ENCODE peak calls at places on chromosomes 13 and 19, in four cellular contexts. One of them, this sample, is unnamed.

GRCh38 chr19:54851353-54851752 is 1.1 kb downstream of the KIR3DL2 start:
- DNase-seq in bronchial epithelial cell: no peak
- DNase-seq in AG09309: no peak
- DNase-seq in A549: no peak
- DNase-seq in this sample: no peak

GRCh38 chr13:82717249-82717648 is 1165.0 kb downstream of the SLITRK1 start:
- DNase-seq in bronchial epithelial cell: peak
- DNase-seq in AG09309: peak
- DNase-seq in A549: no peak
- DNase-seq in this sample: no peak

GRCh38 chr13:110453767-110454166 is 107.8 kb downstream of the RAB20 start:
- DNase-seq in bronchial epithelial cell: no peak
- DNase-seq in AG09309: peak
- DNase-seq in A549: no peak
- DNase-seq in this sample: no peak

GRCh38 chr13:77431449-77431848 is 104.1 kb upstream of the SCEL start:
- DNase-seq in bronchial epithelial cell: no peak
- DNase-seq in AG09309: no peak
- DNase-seq in A549: no peak
- DNase-seq in this sample: no peak

GRCh38 chr13:74945637-74946036 is 536.3 kb downstream of the TBC1D4 start:
- DNase-seq in bronchial epithelial cell: no peak
- DNase-seq in AG09309: no peak
- DNase-seq in A549: no peak
- DNase-seq in this sample: no peak

GRCh38 chr19:45739498-45740439 is 6.5 kb downstream of the MEIOSIN start:
- DNase-seq in bronchial epithelial cell: no peak
- DNase-seq in AG09309: no peak
- DNase-seq in A549: peak
- DNase-seq in this sample: no peak

GRCh38 chr13:61880576-61881283 is 465.1 kb upstream of the PCDH20 start:
- DNase-seq in bronchial epithelial cell: peak
- DNase-seq in AG09309: no peak
- DNase-seq in A549: peak
- DNase-seq in this sample: peak

GRCh38 chr19:49512970-49513745 is 697 bp downstream of the FCGRT start:
- DNase-seq in bronchial epithelial cell: no peak
- DNase-seq in AG09309: no peak
- DNase-seq in A549: no peak
- DNase-seq in this sample: no peak

GRCh38 chr13:50127726-50128291 is 112.6 kb downstream of the KCNRG start:
- DNase-seq in bronchial epithelial cell: no peak
- DNase-seq in AG09309: no peak
- DNase-seq in A549: no peak
- DNase-seq in this sample: no peak

GRCh38 chr19:8877854-8878705 is 45.9 kb downstream of the MBD3L1 start:
- DNase-seq in bronchial epithelial cell: no peak
- DNase-seq in AG09309: no peak
- DNase-seq in A549: peak
- DNase-seq in this sample: no peak

GRCh38 chr19:4337906-4338440 is 654 bp downstream of the STAP2 start:
- DNase-seq in bronchial epithelial cell: no peak
- DNase-seq in AG09309: no peak
- DNase-seq in A549: no peak
- DNase-seq in this sample: no peak

GRCh38 chr13:111594606-111595005 is 274.2 kb downstream of the TEX29 start:
- DNase-seq in bronchial epithelial cell: no peak
- DNase-seq in AG09309: no peak
- DNase-seq in A549: no peak
- DNase-seq in this sample: no peak

GRCh38 chr19:4082172-4082571 is 15.5 kb upstream of the ZBTB7A start:
- DNase-seq in bronchial epithelial cell: no peak
- DNase-seq in AG09309: no peak
- DNase-seq in A549: no peak
- DNase-seq in this sample: no peak

GRCh38 chr13:23558675-23559536 is 11.3 kb upstream of the TNFRSF19 start:
- DNase-seq in bronchial epithelial cell: peak
- DNase-seq in AG09309: peak
- DNase-seq in A549: peak
- DNase-seq in this sample: peak

GRCh38 chr13:94656766-94657165 is 55.1 kb downstream of the GPR180 start:
- DNase-seq in bronchial epithelial cell: peak
- DNase-seq in AG09309: peak
- DNase-seq in A549: peak
- DNase-seq in this sample: peak

GRCh38 chr13:42892760-42893159 is 99.3 kb downstream of the EPSTI1 start:
- DNase-seq in bronchial epithelial cell: peak
- DNase-seq in AG09309: peak
- DNase-seq in A549: no peak
- DNase-seq in this sample: peak

GRCh38 chr13:45564108-45564507 is 51.4 kb downstream of the ERICH6B start:
- DNase-seq in bronchial epithelial cell: peak
- DNase-seq in AG09309: peak
- DNase-seq in A549: peak
- DNase-seq in this sample: no peak

GRCh38 chr19:11659612-11660011 is 62.3 kb downstream of the ZNF627 start:
- DNase-seq in bronchial epithelial cell: peak
- DNase-seq in AG09309: no peak
- DNase-seq in A549: no peak
- DNase-seq in this sample: no peak

GRCh38 chr19:7868326-7868670 is 5.9 kb downstream of the PRR36 start:
- DNase-seq in bronchial epithelial cell: no peak
- DNase-seq in AG09309: no peak
- DNase-seq in A549: peak
- DNase-seq in this sample: no peak

GRCh38 chr13:94416454-94417080 is 62.9 kb downstream of the DCT start:
- DNase-seq in bronchial epithelial cell: peak
- DNase-seq in AG09309: no peak
- DNase-seq in A549: peak
- DNase-seq in this sample: no peak

GRCh38 chr13:96473463-96474157 is 383.7 kb downstream of the HS6ST3 start:
- DNase-seq in bronchial epithelial cell: no peak
- DNase-seq in AG09309: no peak
- DNase-seq in A549: no peak
- DNase-seq in this sample: no peak

GRCh38 chr19:45469132-45469834 is 1.5 kb downstream of the FOSB start:
- DNase-seq in bronchial epithelial cell: peak
- DNase-seq in AG09309: peak
- DNase-seq in A549: peak
- DNase-seq in this sample: peak

GRCh38 chr19:53865918-53866696 is 1.6 kb upstream of the MYADM start:
- DNase-seq in bronchial epithelial cell: no peak
- DNase-seq in AG09309: no peak
- DNase-seq in A549: peak
- DNase-seq in this sample: peak

GRCh38 chr13:48977973-48978372 is 2.3 kb downstream of the FNDC3A start:
- DNase-seq in bronchial epithelial cell: peak
- DNase-seq in AG09309: no peak
- DNase-seq in A549: no peak
- DNase-seq in this sample: no peak

GRCh38 chr19:12847159-12848139 is 9.1 kb downstream of the MAST1 start:
- DNase-seq in bronchial epithelial cell: peak
- DNase-seq in AG09309: peak
- DNase-seq in A549: peak
- DNase-seq in this sample: peak

GRCh38 chr13:53010374-53011105 is 18.1 kb upstream of the OLFM4 start:
- DNase-seq in bronchial epithelial cell: peak
- DNase-seq in AG09309: no peak
- DNase-seq in A549: no peak
- DNase-seq in this sample: peak

GRCh38 chr13:83281666-83282065 is 600.6 kb downstream of the SLITRK1 start:
- DNase-seq in bronchial epithelial cell: no peak
- DNase-seq in AG09309: no peak
- DNase-seq in A549: no peak
- DNase-seq in this sample: no peak

GRCh38 chr13:35855531-35856019 is 275.6 kb downstream of the DCLK1 start:
- DNase-seq in bronchial epithelial cell: peak
- DNase-seq in AG09309: no peak
- DNase-seq in A549: peak
- DNase-seq in this sample: peak

GRCh38 chr19:51398096-51398704 is 7.8 kb upstream of the C19orf84 start:
- DNase-seq in bronchial epithelial cell: peak
- DNase-seq in AG09309: no peak
- DNase-seq in A549: peak
- DNase-seq in this sample: no peak

GRCh38 chr19:6161271-6161850 is 25.9 kb downstream of the ACSBG2 start:
- DNase-seq in bronchial epithelial cell: peak
- DNase-seq in AG09309: no peak
- DNase-seq in A549: peak
- DNase-seq in this sample: no peak

GRCh38 chr19:5823579-5824281 is 15.8 kb downstream of the FUT6 start:
- DNase-seq in bronchial epithelial cell: no peak
- DNase-seq in AG09309: no peak
- DNase-seq in A549: peak
- DNase-seq in this sample: no peak

GRCh38 chr19:46373573-46374359 is 26.9 kb downstream of the PPP5C start:
- DNase-seq in bronchial epithelial cell: peak
- DNase-seq in AG09309: no peak
- DNase-seq in A549: peak
- DNase-seq in this sample: peak

GRCh38 chr13:54226866-54227265 is 1198.3 kb downstream of the OLFM4 start:
- DNase-seq in bronchial epithelial cell: no peak
- DNase-seq in AG09309: no peak
- DNase-seq in A549: no peak
- DNase-seq in this sample: no peak

GRCh38 chr13:113989585-113990300 is 15.9 kb upstream of the C13orf46 start:
- DNase-seq in bronchial epithelial cell: no peak
- DNase-seq in AG09309: no peak
- DNase-seq in A549: no peak
- DNase-seq in this sample: no peak

GRCh38 chr19:46716013-46716671 is 772 bp downstream of the PRKD2 start:
- DNase-seq in bronchial epithelial cell: no peak
- DNase-seq in AG09309: no peak
- DNase-seq in A549: no peak
- DNase-seq in this sample: no peak

This sample was measured in PC-9.